ENCODE peak calls at places on chromosomes 11 and 22, in ten cellular contexts. One of them, this sample, is unnamed.

GRCh38 chr11:58578136-58578634 is 678 bp upstream of the ZFP91 start:
- DNase-seq in amniotic stem cell: peak
- DNase-seq in NAMALWA: peak
- DNase-seq in activated gamma-delta T cell: peak
- DNase-seq in mesenchymal stem cell: peak
- DNase-seq in M059J: peak
- DNase-seq in C1 segment of cervical spinal cord: peak
- DNase-seq in kidney glomerular epithelial cell: peak
- DNase-seq in cerebellum: peak
- DNase-seq in iPS DF 19.7: peak
- DNase-seq in this sample: peak

GRCh38 chr11:113554531-113554930 is 79.3 kb upstream of the DRD2 start:
- DNase-seq in amniotic stem cell: no peak
- DNase-seq in NAMALWA: peak
- DNase-seq in activated gamma-delta T cell: no peak
- DNase-seq in mesenchymal stem cell: no peak
- DNase-seq in M059J: peak
- DNase-seq in C1 segment of cervical spinal cord: no peak
- DNase-seq in kidney glomerular epithelial cell: no peak
- DNase-seq in cerebellum: no peak
- DNase-seq in iPS DF 19.7: no peak
- DNase-seq in this sample: no peak

GRCh38 chr11:61616443-61616842 is 35.6 kb upstream of the SYT7 start:
- DNase-seq in amniotic stem cell: no peak
- DNase-seq in NAMALWA: no peak
- DNase-seq in activated gamma-delta T cell: no peak
- DNase-seq in mesenchymal stem cell: no peak
- DNase-seq in M059J: no peak
- DNase-seq in C1 segment of cervical spinal cord: no peak
- DNase-seq in kidney glomerular epithelial cell: no peak
- DNase-seq in cerebellum: no peak
- DNase-seq in iPS DF 19.7: no peak
- DNase-seq in this sample: peak

GRCh38 chr11:112058103-112058502 is 15.7 kb downstream of the PIH1D2 start:
- DNase-seq in amniotic stem cell: no peak
- DNase-seq in NAMALWA: no peak
- DNase-seq in activated gamma-delta T cell: no peak
- DNase-seq in mesenchymal stem cell: no peak
- DNase-seq in M059J: peak
- DNase-seq in C1 segment of cervical spinal cord: no peak
- DNase-seq in kidney glomerular epithelial cell: no peak
- DNase-seq in cerebellum: no peak
- DNase-seq in iPS DF 19.7: no peak
- DNase-seq in this sample: peak

GRCh38 chr11:59981106-59981770 is 17.4 kb downstream of the OOSP4A start:
- DNase-seq in amniotic stem cell: no peak
- DNase-seq in NAMALWA: no peak
- DNase-seq in activated gamma-delta T cell: no peak
- DNase-seq in mesenchymal stem cell: no peak
- DNase-seq in M059J: no peak
- DNase-seq in C1 segment of cervical spinal cord: no peak
- DNase-seq in kidney glomerular epithelial cell: no peak
- DNase-seq in cerebellum: no peak
- DNase-seq in iPS DF 19.7: no peak
- DNase-seq in this sample: no peak

GRCh38 chr22:33728847-33729246 is 191.4 kb downstream of the LARGE1 start:
- DNase-seq in amniotic stem cell: no peak
- DNase-seq in NAMALWA: no peak
- DNase-seq in activated gamma-delta T cell: no peak
- DNase-seq in mesenchymal stem cell: no peak
- DNase-seq in M059J: no peak
- DNase-seq in C1 segment of cervical spinal cord: no peak
- DNase-seq in kidney glomerular epithelial cell: no peak
- DNase-seq in cerebellum: no peak
- DNase-seq in iPS DF 19.7: no peak
- DNase-seq in this sample: no peak

GRCh38 chr22:38069372-38070249 is 12.4 kb downstream of the PICK1 start:
- DNase-seq in amniotic stem cell: no peak
- DNase-seq in NAMALWA: peak
- DNase-seq in activated gamma-delta T cell: no peak
- DNase-seq in mesenchymal stem cell: peak
- DNase-seq in M059J: no peak
- DNase-seq in C1 segment of cervical spinal cord: peak
- DNase-seq in kidney glomerular epithelial cell: no peak
- DNase-seq in cerebellum: peak
- DNase-seq in iPS DF 19.7: no peak
- DNase-seq in this sample: peak

GRCh38 chr11:6209801-6210200 is 4.4 kb downstream of the C11orf42 start:
- DNase-seq in amniotic stem cell: no peak
- DNase-seq in NAMALWA: no peak
- DNase-seq in activated gamma-delta T cell: no peak
- DNase-seq in mesenchymal stem cell: no peak
- DNase-seq in M059J: no peak
- DNase-seq in C1 segment of cervical spinal cord: no peak
- DNase-seq in kidney glomerular epithelial cell: no peak
- DNase-seq in cerebellum: no peak
- DNase-seq in iPS DF 19.7: no peak
- DNase-seq in this sample: no peak

GRCh38 chr11:47109882-47110281 is 66.8 kb downstream of the ARFGAP2 start:
- DNase-seq in amniotic stem cell: no peak
- DNase-seq in NAMALWA: no peak
- DNase-seq in activated gamma-delta T cell: no peak
- DNase-seq in mesenchymal stem cell: no peak
- DNase-seq in M059J: no peak
- DNase-seq in C1 segment of cervical spinal cord: no peak
- DNase-seq in kidney glomerular epithelial cell: no peak
- DNase-seq in cerebellum: no peak
- DNase-seq in iPS DF 19.7: no peak
- DNase-seq in this sample: no peak

GRCh38 chr22:48908547-48908946 is 919.1 kb downstream of the BRD1 start:
- DNase-seq in amniotic stem cell: no peak
- DNase-seq in NAMALWA: no peak
- DNase-seq in activated gamma-delta T cell: no peak
- DNase-seq in mesenchymal stem cell: no peak
- DNase-seq in M059J: no peak
- DNase-seq in C1 segment of cervical spinal cord: no peak
- DNase-seq in kidney glomerular epithelial cell: no peak
- DNase-seq in cerebellum: no peak
- DNase-seq in iPS DF 19.7: no peak
- DNase-seq in this sample: no peak

GRCh38 chr11:210803-211180 is 3.3 kb downstream of the RIC8A start:
- DNase-seq in amniotic stem cell: no peak
- DNase-seq in NAMALWA: no peak
- DNase-seq in activated gamma-delta T cell: no peak
- DNase-seq in mesenchymal stem cell: no peak
- DNase-seq in M059J: no peak
- DNase-seq in C1 segment of cervical spinal cord: no peak
- DNase-seq in kidney glomerular epithelial cell: no peak
- DNase-seq in cerebellum: no peak
- DNase-seq in iPS DF 19.7: no peak
- DNase-seq in this sample: no peak

GRCh38 chr11:126105022-126105747 is 42.5 kb upstream of the CDON start:
- DNase-seq in amniotic stem cell: no peak
- DNase-seq in NAMALWA: no peak
- DNase-seq in activated gamma-delta T cell: no peak
- DNase-seq in mesenchymal stem cell: no peak
- DNase-seq in M059J: no peak
- DNase-seq in C1 segment of cervical spinal cord: no peak
- DNase-seq in kidney glomerular epithelial cell: no peak
- DNase-seq in cerebellum: no peak
- DNase-seq in iPS DF 19.7: no peak
- DNase-seq in this sample: no peak

GRCh38 chr11:61962213-61963015 is 5.0 kb downstream of the FTH1 start:
- DNase-seq in amniotic stem cell: no peak
- DNase-seq in NAMALWA: no peak
- DNase-seq in activated gamma-delta T cell: no peak
- DNase-seq in mesenchymal stem cell: peak
- DNase-seq in M059J: no peak
- DNase-seq in C1 segment of cervical spinal cord: no peak
- DNase-seq in kidney glomerular epithelial cell: no peak
- DNase-seq in cerebellum: no peak
- DNase-seq in iPS DF 19.7: no peak
- DNase-seq in this sample: no peak

GRCh38 chr11:2375964-2376551 is 1.1 kb upstream of the CD81 start:
- DNase-seq in amniotic stem cell: no peak
- DNase-seq in NAMALWA: no peak
- DNase-seq in activated gamma-delta T cell: no peak
- DNase-seq in mesenchymal stem cell: no peak
- DNase-seq in M059J: no peak
- DNase-seq in C1 segment of cervical spinal cord: no peak
- DNase-seq in kidney glomerular epithelial cell: peak
- DNase-seq in cerebellum: no peak
- DNase-seq in iPS DF 19.7: no peak
- DNase-seq in this sample: no peak

GRCh38 chr22:20438678-20439492 is 1.3 kb upstream of the SCARF2 start:
- DNase-seq in amniotic stem cell: no peak
- DNase-seq in NAMALWA: no peak
- DNase-seq in activated gamma-delta T cell: no peak
- DNase-seq in mesenchymal stem cell: peak
- DNase-seq in M059J: peak
- DNase-seq in C1 segment of cervical spinal cord: no peak
- DNase-seq in kidney glomerular epithelial cell: no peak
- DNase-seq in cerebellum: no peak
- DNase-seq in iPS DF 19.7: no peak
- DNase-seq in this sample: peak

GRCh38 chr22:17781319-17782031 is 7.2 kb upstream of the BID start:
- DNase-seq in amniotic stem cell: peak
- DNase-seq in NAMALWA: peak
- DNase-seq in activated gamma-delta T cell: peak
- DNase-seq in mesenchymal stem cell: peak
- DNase-seq in M059J: peak
- DNase-seq in C1 segment of cervical spinal cord: no peak
- DNase-seq in kidney glomerular epithelial cell: peak
- DNase-seq in cerebellum: peak
- DNase-seq in iPS DF 19.7: no peak
- DNase-seq in this sample: peak

GRCh38 chr22:33971561-33971961 is 51.3 kb upstream of the LARGE1 start:
- DNase-seq in amniotic stem cell: no peak
- DNase-seq in NAMALWA: no peak
- DNase-seq in activated gamma-delta T cell: no peak
- DNase-seq in mesenchymal stem cell: no peak
- DNase-seq in M059J: peak
- DNase-seq in C1 segment of cervical spinal cord: peak
- DNase-seq in kidney glomerular epithelial cell: peak
- DNase-seq in cerebellum: no peak
- DNase-seq in iPS DF 19.7: no peak
- DNase-seq in this sample: no peak

GRCh38 chr11:88016392-88017020 is 158.7 kb downstream of the RAB38 start:
- DNase-seq in amniotic stem cell: peak
- DNase-seq in NAMALWA: peak
- DNase-seq in activated gamma-delta T cell: no peak
- DNase-seq in mesenchymal stem cell: peak
- DNase-seq in M059J: peak
- DNase-seq in C1 segment of cervical spinal cord: peak
- DNase-seq in kidney glomerular epithelial cell: peak
- DNase-seq in cerebellum: no peak
- DNase-seq in iPS DF 19.7: no peak
- DNase-seq in this sample: peak

GRCh38 chr22:38018938-38019827 is 34.8 kb upstream of the SOX10 start:
- DNase-seq in amniotic stem cell: no peak
- DNase-seq in NAMALWA: no peak
- DNase-seq in activated gamma-delta T cell: no peak
- DNase-seq in mesenchymal stem cell: no peak
- DNase-seq in M059J: no peak
- DNase-seq in C1 segment of cervical spinal cord: no peak
- DNase-seq in kidney glomerular epithelial cell: no peak
- DNase-seq in cerebellum: no peak
- DNase-seq in iPS DF 19.7: no peak
- DNase-seq in this sample: no peak

GRCh38 chr11:35208795-35209194 is 69.8 kb downstream of the CD44 start:
- DNase-seq in amniotic stem cell: no peak
- DNase-seq in NAMALWA: no peak
- DNase-seq in activated gamma-delta T cell: no peak
- DNase-seq in mesenchymal stem cell: no peak
- DNase-seq in M059J: no peak
- DNase-seq in C1 segment of cervical spinal cord: no peak
- DNase-seq in kidney glomerular epithelial cell: no peak
- DNase-seq in cerebellum: no peak
- DNase-seq in iPS DF 19.7: no peak
- DNase-seq in this sample: no peak

GRCh38 chr22:50329236-50329635 is 2.4 kb upstream of the DENND6B start:
- DNase-seq in amniotic stem cell: no peak
- DNase-seq in NAMALWA: no peak
- DNase-seq in activated gamma-delta T cell: no peak
- DNase-seq in mesenchymal stem cell: peak
- DNase-seq in M059J: peak
- DNase-seq in C1 segment of cervical spinal cord: no peak
- DNase-seq in kidney glomerular epithelial cell: no peak
- DNase-seq in cerebellum: no peak
- DNase-seq in iPS DF 19.7: no peak
- DNase-seq in this sample: no peak

GRCh38 chr11:63427971-63428508 is 58.5 kb downstream of the SLC22A9 start:
- DNase-seq in amniotic stem cell: no peak
- DNase-seq in NAMALWA: no peak
- DNase-seq in activated gamma-delta T cell: no peak
- DNase-seq in mesenchymal stem cell: no peak
- DNase-seq in M059J: no peak
- DNase-seq in C1 segment of cervical spinal cord: no peak
- DNase-seq in kidney glomerular epithelial cell: no peak
- DNase-seq in cerebellum: no peak
- DNase-seq in iPS DF 19.7: no peak
- DNase-seq in this sample: no peak

GRCh38 chr11:77353131-77353530 is 51.6 kb upstream of the GDPD4 start:
- DNase-seq in amniotic stem cell: no peak
- DNase-seq in NAMALWA: no peak
- DNase-seq in activated gamma-delta T cell: no peak
- DNase-seq in mesenchymal stem cell: no peak
- DNase-seq in M059J: no peak
- DNase-seq in C1 segment of cervical spinal cord: no peak
- DNase-seq in kidney glomerular epithelial cell: no peak
- DNase-seq in cerebellum: peak
- DNase-seq in iPS DF 19.7: no peak
- DNase-seq in this sample: no peak

GRCh38 chr22:37432708-37433054 is 5.4 kb upstream of the ELFN2 start:
- DNase-seq in amniotic stem cell: no peak
- DNase-seq in NAMALWA: no peak
- DNase-seq in activated gamma-delta T cell: no peak
- DNase-seq in mesenchymal stem cell: no peak
- DNase-seq in M059J: no peak
- DNase-seq in C1 segment of cervical spinal cord: no peak
- DNase-seq in kidney glomerular epithelial cell: no peak
- DNase-seq in cerebellum: no peak
- DNase-seq in iPS DF 19.7: no peak
- DNase-seq in this sample: no peak

GRCh38 chr22:48376936-48377335 is 1450.7 kb downstream of the BRD1 start:
- DNase-seq in amniotic stem cell: no peak
- DNase-seq in NAMALWA: no peak
- DNase-seq in activated gamma-delta T cell: no peak
- DNase-seq in mesenchymal stem cell: no peak
- DNase-seq in M059J: no peak
- DNase-seq in C1 segment of cervical spinal cord: no peak
- DNase-seq in kidney glomerular epithelial cell: no peak
- DNase-seq in cerebellum: no peak
- DNase-seq in iPS DF 19.7: no peak
- DNase-seq in this sample: no peak

GRCh38 chr11:32210601-32211000 is 119.7 kb downstream of the RCN1 start:
- DNase-seq in amniotic stem cell: no peak
- DNase-seq in NAMALWA: no peak
- DNase-seq in activated gamma-delta T cell: no peak
- DNase-seq in mesenchymal stem cell: peak
- DNase-seq in M059J: peak
- DNase-seq in C1 segment of cervical spinal cord: no peak
- DNase-seq in kidney glomerular epithelial cell: peak
- DNase-seq in cerebellum: no peak
- DNase-seq in iPS DF 19.7: no peak
- DNase-seq in this sample: no peak

GRCh38 chr22:47155912-47156311 is 393.5 kb downstream of the TBC1D22A start:
- DNase-seq in amniotic stem cell: no peak
- DNase-seq in NAMALWA: no peak
- DNase-seq in activated gamma-delta T cell: no peak
- DNase-seq in mesenchymal stem cell: no peak
- DNase-seq in M059J: no peak
- DNase-seq in C1 segment of cervical spinal cord: no peak
- DNase-seq in kidney glomerular epithelial cell: no peak
- DNase-seq in cerebellum: no peak
- DNase-seq in iPS DF 19.7: no peak
- DNase-seq in this sample: no peak

GRCh38 chr11:80412604-80413003 is 971.8 kb upstream of the TENM4 start:
- DNase-seq in amniotic stem cell: no peak
- DNase-seq in NAMALWA: no peak
- DNase-seq in activated gamma-delta T cell: no peak
- DNase-seq in mesenchymal stem cell: no peak
- DNase-seq in M059J: no peak
- DNase-seq in C1 segment of cervical spinal cord: no peak
- DNase-seq in kidney glomerular epithelial cell: no peak
- DNase-seq in cerebellum: no peak
- DNase-seq in iPS DF 19.7: no peak
- DNase-seq in this sample: no peak